ENCODE peak calls at places on chromosomes 12 and 14, in five cellular contexts. One of them, this sample, is unnamed.

GRCh38 chr12:47870175-47870781 is 34.5 kb downstream of the VDR start:
- DNase-seq in tibial nerve: peak
- DNase-seq in left ventricle myocardium inferior: peak
- DNase-seq in GM12865: peak
- DNase-seq in neural crest cell: peak
- DNase-seq in this sample: no peak

GRCh38 chr14:23018107-23018506 is 8.2 kb upstream of the C14orf93 start:
- DNase-seq in neural crest cell: no peak
- DNase-seq in left ventricle myocardium inferior: no peak
- DNase-seq in tibial nerve: no peak
- DNase-seq in GM12865: no peak
- DNase-seq in this sample: no peak

GRCh38 chr12:117061555-117062079 is 37.6 kb downstream of the TESC start:
- DNase-seq in GM12865: no peak
- DNase-seq in neural crest cell: no peak
- DNase-seq in tibial nerve: no peak
- DNase-seq in left ventricle myocardium inferior: no peak
- DNase-seq in this sample: no peak

GRCh38 chr12:94795053-94795452 is 144.7 kb upstream of the TMCC3 start:
- DNase-seq in GM12865: no peak
- DNase-seq in tibial nerve: no peak
- DNase-seq in neural crest cell: no peak
- DNase-seq in left ventricle myocardium inferior: no peak
- DNase-seq in this sample: no peak

GRCh38 chr12:12054993-12055392 is 15.7 kb upstream of the BCL2L14 start:
- DNase-seq in tibial nerve: no peak
- DNase-seq in GM12865: no peak
- DNase-seq in neural crest cell: no peak
- DNase-seq in left ventricle myocardium inferior: no peak
- DNase-seq in this sample: no peak

GRCh38 chr12:26126340-26127284 is 1.8 kb upstream of the BHLHE41 start:
- DNase-seq in GM12865: peak
- DNase-seq in neural crest cell: peak
- DNase-seq in left ventricle myocardium inferior: peak
- DNase-seq in tibial nerve: peak
- DNase-seq in this sample: peak

GRCh38 chr12:111803851-111804250 is 37.1 kb downstream of the ALDH2 start:
- DNase-seq in GM12865: no peak
- DNase-seq in neural crest cell: no peak
- DNase-seq in left ventricle myocardium inferior: no peak
- DNase-seq in tibial nerve: no peak
- DNase-seq in this sample: no peak

GRCh38 chr12:64385468-64385867 is 5.1 kb downstream of the C12orf56 start:
- DNase-seq in neural crest cell: no peak
- DNase-seq in GM12865: no peak
- DNase-seq in left ventricle myocardium inferior: no peak
- DNase-seq in tibial nerve: no peak
- DNase-seq in this sample: no peak

GRCh38 chr14:95511687-95512086 is 4.8 kb downstream of the SYNE3 start:
- DNase-seq in left ventricle myocardium inferior: no peak
- DNase-seq in neural crest cell: no peak
- DNase-seq in tibial nerve: no peak
- DNase-seq in GM12865: no peak
- DNase-seq in this sample: no peak

GRCh38 chr12:125280482-125281377 is 215.5 kb downstream of the AACS start:
- DNase-seq in neural crest cell: no peak
- DNase-seq in tibial nerve: no peak
- DNase-seq in left ventricle myocardium inferior: no peak
- DNase-seq in GM12865: peak
- DNase-seq in this sample: no peak

GRCh38 chr12:7693793-7694192 is 1.8 kb downstream of the GDF3 start:
- DNase-seq in tibial nerve: no peak
- DNase-seq in left ventricle myocardium inferior: no peak
- DNase-seq in GM12865: no peak
- DNase-seq in neural crest cell: no peak
- DNase-seq in this sample: no peak

GRCh38 chr12:72790273-72790672 is 518.1 kb downstream of the TRHDE start:
- DNase-seq in tibial nerve: no peak
- DNase-seq in GM12865: no peak
- DNase-seq in left ventricle myocardium inferior: no peak
- DNase-seq in neural crest cell: no peak
- DNase-seq in this sample: no peak

GRCh38 chr12:111268738-111269572 is 99.9 kb downstream of the PHETA1 start:
- DNase-seq in tibial nerve: no peak
- DNase-seq in neural crest cell: peak
- DNase-seq in left ventricle myocardium inferior: no peak
- DNase-seq in GM12865: peak
- DNase-seq in this sample: no peak

GRCh38 chr12:54605138-54605970 is 16.9 kb upstream of the PPP1R1A start:
- DNase-seq in tibial nerve: no peak
- DNase-seq in GM12865: no peak
- DNase-seq in neural crest cell: no peak
- DNase-seq in left ventricle myocardium inferior: no peak
- DNase-seq in this sample: no peak

GRCh38 chr12:89156324-89156723 is 196.0 kb downstream of the DUSP6 start:
- DNase-seq in GM12865: no peak
- DNase-seq in tibial nerve: no peak
- DNase-seq in neural crest cell: no peak
- DNase-seq in left ventricle myocardium inferior: no peak
- DNase-seq in this sample: no peak

GRCh38 chr12:80456513-80456912 is 12.5 kb downstream of the PTPRQ start:
- DNase-seq in tibial nerve: no peak
- DNase-seq in neural crest cell: no peak
- DNase-seq in left ventricle myocardium inferior: no peak
- DNase-seq in GM12865: no peak
- DNase-seq in this sample: no peak

GRCh38 chr14:78448483-78449094 is 278.4 kb downstream of the NRXN3 start:
- DNase-seq in left ventricle myocardium inferior: no peak
- DNase-seq in neural crest cell: peak
- DNase-seq in GM12865: peak
- DNase-seq in tibial nerve: peak
- DNase-seq in this sample: peak

GRCh38 chr14:86777950-86778602 is 1214.9 kb downstream of the GALC start:
- DNase-seq in tibial nerve: no peak
- DNase-seq in GM12865: no peak
- DNase-seq in left ventricle myocardium inferior: no peak
- DNase-seq in neural crest cell: no peak
- DNase-seq in this sample: no peak

GRCh38 chr14:71236430-71236829 is 329.2 kb downstream of the PCNX1 start:
- DNase-seq in left ventricle myocardium inferior: no peak
- DNase-seq in tibial nerve: no peak
- DNase-seq in GM12865: no peak
- DNase-seq in neural crest cell: no peak
- DNase-seq in this sample: no peak

GRCh38 chr14:91454580-91454979 is 37.0 kb upstream of the CCDC88C start:
- DNase-seq in neural crest cell: no peak
- DNase-seq in tibial nerve: no peak
- DNase-seq in left ventricle myocardium inferior: no peak
- DNase-seq in GM12865: no peak
- DNase-seq in this sample: no peak

GRCh38 chr14:56868660-56869059 is 58.4 kb upstream of the OTX2 start:
- DNase-seq in left ventricle myocardium inferior: no peak
- DNase-seq in tibial nerve: no peak
- DNase-seq in neural crest cell: no peak
- DNase-seq in GM12865: no peak
- DNase-seq in this sample: no peak

GRCh38 chr12:124641591-124641990 is 74.2 kb upstream of the NCOR2 start:
- DNase-seq in left ventricle myocardium inferior: no peak
- DNase-seq in tibial nerve: no peak
- DNase-seq in GM12865: no peak
- DNase-seq in neural crest cell: no peak
- DNase-seq in this sample: no peak

GRCh38 chr14:36442824-36443241 is 77.2 kb downstream of the NKX2-1 start:
- DNase-seq in neural crest cell: no peak
- DNase-seq in left ventricle myocardium inferior: no peak
- DNase-seq in GM12865: no peak
- DNase-seq in tibial nerve: no peak
- DNase-seq in this sample: no peak

GRCh38 chr12:14238224-14238792 is 127.2 kb upstream of the ATF7IP start:
- DNase-seq in left ventricle myocardium inferior: no peak
- DNase-seq in GM12865: peak
- DNase-seq in neural crest cell: no peak
- DNase-seq in tibial nerve: no peak
- DNase-seq in this sample: no peak

GRCh38 chr14:76904740-76905569 is 78.7 kb downstream of the LRRC74A start:
- DNase-seq in tibial nerve: peak
- DNase-seq in neural crest cell: no peak
- DNase-seq in left ventricle myocardium inferior: peak
- DNase-seq in GM12865: peak
- DNase-seq in this sample: no peak

GRCh38 chr14:74645244-74645643 is 33.2 kb upstream of the LTBP2 start:
- DNase-seq in left ventricle myocardium inferior: no peak
- DNase-seq in neural crest cell: no peak
- DNase-seq in tibial nerve: no peak
- DNase-seq in GM12865: no peak
- DNase-seq in this sample: no peak

DNA sequence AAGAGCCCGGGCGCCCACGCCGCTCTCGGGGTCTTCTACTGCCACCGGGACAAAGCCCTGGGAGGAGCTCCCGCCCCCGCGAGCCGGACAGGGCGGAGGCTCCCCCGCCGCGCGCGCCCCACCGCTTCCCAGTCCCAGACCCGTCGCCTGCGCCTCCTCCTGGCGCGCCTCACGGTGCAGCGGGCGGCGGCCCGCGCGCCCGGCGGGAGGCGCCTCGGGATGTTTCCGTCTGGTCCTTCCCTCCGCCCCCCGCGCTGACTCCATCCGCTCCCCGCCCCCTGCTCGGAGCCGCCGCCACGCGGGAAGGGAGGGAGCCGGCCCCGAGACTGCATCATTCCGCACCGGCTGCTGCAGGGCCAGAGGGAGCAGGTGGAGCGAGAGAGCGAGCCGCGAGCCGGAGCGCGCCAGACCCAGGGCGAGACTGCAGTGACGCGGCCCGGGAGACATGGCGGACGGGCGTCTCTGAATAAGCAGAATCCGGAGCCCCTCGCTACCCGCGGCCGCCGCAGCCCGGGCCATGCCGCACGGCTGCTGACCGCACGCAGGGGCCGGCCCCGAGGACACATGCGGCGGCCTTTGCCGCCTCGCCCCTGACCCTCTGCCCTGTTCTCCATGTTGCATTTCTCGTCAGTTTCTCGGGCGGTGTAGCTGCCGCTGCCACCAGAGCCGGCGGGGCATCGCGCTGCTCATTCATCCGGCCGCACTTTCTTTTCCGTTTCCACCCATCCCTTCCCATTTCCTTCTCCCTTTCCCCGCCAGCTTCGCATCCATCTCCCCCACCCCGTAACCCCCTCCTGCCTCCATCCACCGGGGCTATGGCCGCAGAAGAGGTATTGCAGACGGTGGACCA is at the start of gene BICD1:
- DNase-seq in neural crest cell: peak
- DNase-seq in left ventricle myocardium inferior: peak
- DNase-seq in tibial nerve: peak
- DNase-seq in GM12865: peak
- DNase-seq in this sample: peak
- TF ChIP-seq CTCF in neural crest cell: peak
- TF ChIP-seq CTCF in left ventricle myocardium inferior: peak
- TF ChIP-seq CTCF in tibial nerve: peak
- TF ChIP-seq CTCF in GM12865: peak
- TF ChIP-seq CTCF in this sample: peak

DNA sequence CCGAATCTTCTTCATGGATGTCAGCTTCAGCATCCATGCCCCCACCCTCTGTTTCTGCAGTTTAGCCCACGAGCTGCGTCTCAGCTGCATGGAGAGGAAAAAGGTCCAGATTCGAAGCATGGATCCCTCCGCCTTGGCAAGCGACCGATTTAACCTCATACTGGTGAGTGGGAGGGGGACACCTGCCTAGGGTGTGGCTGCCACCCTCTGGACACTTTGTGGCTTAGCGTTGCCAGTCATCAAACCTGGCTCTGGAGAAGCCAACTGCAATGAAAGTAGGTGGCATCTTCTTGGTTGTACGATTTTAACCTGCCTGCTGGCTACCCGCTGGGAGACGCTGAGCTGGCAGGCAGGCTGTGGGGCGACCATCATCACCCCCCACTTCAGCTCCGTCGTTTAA is 16.7 kb downstream of the DCAF4 start:
- DNase-seq in GM12865: no peak
- DNase-seq in left ventricle myocardium inferior: no peak
- DNase-seq in neural crest cell: no peak
- DNase-seq in tibial nerve: no peak
- DNase-seq in this sample: no peak
- TF ChIP-seq CTCF in GM12865: no peak
- TF ChIP-seq CTCF in left ventricle myocardium inferior: no peak
- TF ChIP-seq CTCF in neural crest cell: no peak
- TF ChIP-seq CTCF in tibial nerve: no peak
- TF ChIP-seq CTCF in this sample: no peak

DNA sequence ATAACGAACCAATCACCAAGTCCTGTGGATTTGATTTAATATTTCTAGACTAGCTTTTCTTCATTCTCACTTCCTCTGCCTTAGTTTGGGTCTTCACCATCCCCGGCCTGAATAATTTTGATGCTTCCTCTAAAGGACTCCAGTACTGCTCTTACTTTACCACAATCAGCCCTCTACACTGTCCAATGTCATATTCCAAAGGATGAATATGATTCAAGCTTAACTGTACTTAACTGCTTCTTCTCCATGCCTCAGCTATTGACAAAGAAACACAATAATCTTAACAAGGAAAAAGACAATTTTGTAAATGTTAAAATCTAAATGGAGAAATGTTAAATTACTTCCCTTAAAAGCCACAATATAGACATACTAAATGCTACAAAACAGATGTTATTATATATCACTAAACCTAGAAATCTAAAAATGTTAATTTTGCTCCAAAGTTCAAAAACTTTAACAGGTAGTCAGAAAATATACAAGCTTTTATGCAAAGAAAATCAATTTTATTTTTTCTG is 70.2 kb downstream of the STXBP6 start:
- DNase-seq in tibial nerve: no peak
- DNase-seq in left ventricle myocardium inferior: no peak
- DNase-seq in GM12865: no peak
- DNase-seq in neural crest cell: no peak
- DNase-seq in this sample: no peak
- TF ChIP-seq CTCF in tibial nerve: no peak
- TF ChIP-seq CTCF in left ventricle myocardium inferior: no peak
- TF ChIP-seq CTCF in GM12865: no peak
- TF ChIP-seq CTCF in neural crest cell: no peak
- TF ChIP-seq CTCF in this sample: no peak

DNA sequence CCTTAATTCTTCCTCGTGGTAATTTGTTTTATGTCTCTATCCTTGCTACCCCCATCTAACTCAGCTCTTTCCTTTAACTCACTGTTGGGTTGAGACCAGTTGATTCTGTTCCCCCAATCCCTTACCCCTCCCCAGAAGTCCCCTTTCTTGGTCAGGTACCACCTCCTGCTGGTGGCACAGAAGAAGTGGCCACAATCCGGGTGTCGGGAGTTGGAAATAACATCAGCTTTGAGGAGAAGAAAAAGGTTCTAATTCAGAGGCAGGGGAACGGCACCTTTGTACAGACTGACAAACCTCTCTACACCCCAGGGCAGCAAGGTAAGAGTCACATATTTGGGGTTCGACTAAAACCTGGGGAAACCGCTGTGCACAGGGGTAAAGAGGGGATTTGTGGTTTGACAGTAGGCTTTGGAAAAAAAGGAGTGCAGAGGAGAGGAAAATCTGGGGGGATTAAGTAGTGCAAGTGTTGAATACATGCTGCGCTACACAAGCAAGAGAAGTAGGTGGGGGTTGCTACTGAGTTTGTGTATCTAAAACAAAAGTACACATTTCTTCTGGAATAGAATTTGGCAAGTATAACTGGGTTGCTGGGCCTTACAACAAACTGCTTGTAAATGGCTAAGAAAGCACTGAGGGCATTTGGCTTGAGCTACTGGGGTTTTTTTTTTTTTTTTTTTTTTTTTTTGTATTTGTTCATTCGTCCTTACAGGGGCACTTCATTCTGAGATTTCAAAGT is 1.3 kb downstream of the A2ML1 start:
- DNase-seq in neural crest cell: peak
- DNase-seq in GM12865: peak
- DNase-seq in left ventricle myocardium inferior: no peak
- DNase-seq in tibial nerve: peak
- DNase-seq in this sample: peak
- TF ChIP-seq CTCF in neural crest cell: peak
- TF ChIP-seq CTCF in GM12865: peak
- TF ChIP-seq CTCF in left ventricle myocardium inferior: peak
- TF ChIP-seq CTCF in tibial nerve: peak
- TF ChIP-seq CTCF in this sample: peak

This sample was measured in progenitor cell of endocrine pancreas.